ENCODE peak calls at places on chromosomes 16 and 17, in eight cellular contexts. T is HFFc6, G is sigmoid colon, P is cardiac fibroblast, H is AG10803, S is HL-60, X is thoracic aorta, O is coronary artery. R is an unnamed sample.
A peak's percentile ranks its signal among the peaks of the same experiment; 100 is the strongest.

GRCh38 chr16:73176577-73177013 is 128.7 kb upstream of the ZFHX3 start:
- DNase-seq in O (no peak), G (no peak), H (peak; percentile 95), X (no peak), P (peak; percentile 98), S (no peak), T (peak; percentile 92), R (no peak)

GRCh38 chr17:16433514-16433913 is 18.1 kb downstream of the TRPV2 start:
- DNase-seq in P (no peak), X (no peak), T (no peak), G (no peak), S (no peak), H (no peak), O (no peak), R (no peak)

GRCh38 chr16:56041556-56042140 is 149.6 kb upstream of the GNAO1 start:
- DNase-seq in X (no peak), S (peak; percentile 3), G (no peak), P (peak; percentile 2), T (no peak), O (no peak), H (no peak), R (peak; percentile 45)

GRCh38 chr17:64095144-64095882 is 34.6 kb downstream of the ERN1 start:
- DNase-seq in S (no peak), O (no peak), H (no peak), G (no peak), P (no peak), X (no peak), T (no peak), R (no peak)

GRCh38 chr16:88754912-88755744 is 29.9 kb downstream of the PIEZO1 start:
- DNase-seq in G (no peak), H (peak; percentile 60), P (peak; percentile 34), O (no peak), S (peak; percentile 21), X (no peak), T (peak; percentile 82), R (no peak)

GRCh38 chr16:3481696-3482658 is 13.3 kb downstream of the C16orf90 start:
- DNase-seq in S (no peak), O (no peak), P (no peak), X (no peak), G (no peak), T (no peak), H (no peak), R (no peak)

GRCh38 chr16:78737630-78738029 is 638.2 kb downstream of the WWOX start:
- DNase-seq in G (no peak), H (no peak), P (no peak), T (no peak), O (no peak), S (no peak), X (no peak), R (no peak)

GRCh38 chr17:42194133-42194899 is at the start of gene GHDC:
- DNase-seq in O (peak; percentile 85), G (peak; percentile 94), P (peak; percentile 79), S (peak; percentile 92), T (peak; percentile 7), H (peak; percentile 68), X (peak; percentile 56), R (peak; percentile 74)

GRCh38 chr16:23532448-23532847 is 22.2 kb upstream of the GGA2 start:
- DNase-seq in S (no peak), G (no peak), P (no peak), X (no peak), O (no peak), T (no peak), H (no peak), R (no peak)

GRCh38 chr17:3935140-3935542 is 18.9 kb upstream of the P2RX1 start:
- DNase-seq in H (peak; percentile 21), G (no peak), O (no peak), T (peak; percentile 45), P (peak; percentile 78), S (peak; percentile 35), X (no peak), R (peak; percentile 73)

GRCh38 chr17:83105512-83105911 is 26.1 kb downstream of the METRNL start:
- DNase-seq in X (no peak), P (no peak), H (no peak), O (no peak), S (no peak), T (no peak), G (no peak), R (no peak)

GRCh38 chr16:75102595-75102994 is 14.0 kb downstream of the LDHD start:
- DNase-seq in S (no peak), H (no peak), X (no peak), O (no peak), G (no peak), T (no peak), P (no peak), R (no peak)

GRCh38 chr17:42414782-42415409 is 8.2 kb downstream of the CAVIN1 start:
- DNase-seq in S (peak; percentile 79), H (no peak), O (no peak), P (no peak), T (no peak), X (no peak), G (no peak), R (no peak)

GRCh38 chr17:37774508-37774907 is 29.6 kb upstream of the HNF1B start:
- DNase-seq in H (no peak), X (no peak), T (no peak), G (no peak), O (no peak), S (peak; percentile 46), P (no peak), R (no peak)

GRCh38 chr17:37506678-37507077 is 17.0 kb downstream of the DUSP14 start:
- DNase-seq in G (no peak), X (no peak), H (no peak), S (peak; percentile 37), O (no peak), T (peak; percentile 31), P (peak; percentile 32), R (peak; percentile 72)

GRCh38 chr17:64001763-64002529 is 3.8 kb downstream of the PRR29 start:
- DNase-seq in O (no peak), H (peak; percentile 29), X (no peak), G (peak; percentile 84), P (peak; percentile 79), T (no peak), S (no peak), R (no peak)

GRCh38 chr16:88854306-88855111 is 2.2 kb downstream of the GALNS start:
- DNase-seq in H (no peak), O (no peak), S (peak; percentile 51), X (no peak), T (no peak), G (no peak), P (no peak), R (no peak)

GRCh38 chr16:87930456-87930855 is 5.9 kb downstream of the CA5A start:
- DNase-seq in G (no peak), O (no peak), T (no peak), P (no peak), H (no peak), X (no peak), S (no peak), R (peak; percentile 49)

GRCh38 chr17:55734128-55734781 is 11.6 kb upstream of the TMEM100 start:
- DNase-seq in T (no peak), O (no peak), H (no peak), G (no peak), S (no peak), X (no peak), P (peak; percentile 45), R (peak; percentile 52)

GRCh38 chr17:28527859-28528258 is 21.7 kb downstream of the FOXN1 start:
- DNase-seq in T (no peak), G (no peak), O (no peak), P (no peak), S (no peak), X (no peak), H (no peak), R (no peak)

GRCh38 chr16:57574086-57574485 is 31.6 kb downstream of the ADGRG5 start:
- DNase-seq in O (no peak), H (no peak), G (no peak), S (no peak), X (no peak), T (no peak), P (no peak), R (no peak)

GRCh38 chr17:76266244-76266938 is 1.2 kb downstream of the UBALD2 start:
- DNase-seq in G (no peak), O (no peak), H (peak; percentile 47), P (peak; percentile 49), X (no peak), S (peak; percentile 39), T (no peak), R (no peak)

GRCh38 chr16:86775401-86775985 is 197.1 kb downstream of the FOXL1 start:
- DNase-seq in T (no peak), H (peak; percentile 20), O (no peak), S (no peak), G (peak; percentile 47), P (no peak), X (no peak), R (peak; percentile 44)

GRCh38 chr17:28951991-28952975 is 965 bp upstream of the PHF12 start:
- DNase-seq in X (peak; percentile 97), S (peak; percentile 99), H (peak; percentile 99), O (peak; percentile 99), T (peak; percentile 99), G (peak; percentile 99), P (peak; percentile 100), R (peak; percentile 89)

GRCh38 chr17:49576121-49576905 is 642 bp downstream of the NXPH3 start:
- DNase-seq in P (peak; percentile 38), X (no peak), H (peak; percentile 40), T (no peak), S (no peak), G (peak; percentile 89), O (peak; percentile 84), R (peak; percentile 76)

GRCh38 chr16:67173808-67174705 is 3.7 kb downstream of the NOL3 start:
- DNase-seq in S (peak; percentile 77), T (peak; percentile 85), H (peak; percentile 81), O (peak; percentile 96), G (peak; percentile 96), X (peak; percentile 58), P (peak; percentile 76), R (peak; percentile 86)
- TF ChIP-seq CTCF in S (no peak), T (peak; percentile 58), H (peak; percentile 26), O (no peak), G (peak; percentile 33), X (peak; percentile 17), P (peak; percentile 12), R (no peak)

DNA sequence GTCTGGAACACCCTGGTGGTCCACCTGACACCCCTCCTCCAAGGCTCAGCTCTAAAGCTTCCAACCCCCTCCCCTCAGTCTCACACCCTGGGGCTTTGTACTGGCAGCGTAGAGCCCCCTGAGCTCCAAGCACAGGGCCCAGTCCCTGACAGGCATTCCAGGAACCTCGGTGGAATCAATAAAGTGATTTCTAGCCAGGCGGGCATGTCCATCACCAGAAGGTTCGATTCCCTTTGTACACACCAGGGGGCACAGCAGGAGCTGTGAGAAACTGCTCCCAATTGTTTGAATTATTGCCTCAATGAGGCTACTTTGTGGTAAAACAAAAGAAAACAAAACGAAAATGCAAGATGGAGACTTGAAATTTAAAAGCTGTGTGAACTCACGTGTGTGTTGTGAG is 51.8 kb downstream of the SMPD3 start:
- DNase-seq in P (peak; percentile 64), S (peak; percentile 29), T (peak; percentile 51), X (no peak), G (no peak), H (peak; percentile 58), O (no peak), R (no peak)
- TF ChIP-seq CTCF in P (peak; percentile 76), S (peak; percentile 38), T (peak; percentile 87), X (no peak), G (peak; percentile 14), H (peak; percentile 80), O (no peak), R (peak; percentile 60)

GRCh38 chr16:26651884-26652283 is 414.8 kb upstream of the C16orf82 start:
- DNase-seq in S (no peak), T (no peak), X (no peak), H (no peak), P (no peak), G (no peak), O (no peak), R (no peak)
- TF ChIP-seq CTCF in S (no peak), T (no peak), X (no peak), H (no peak), P (no peak), G (no peak), O (no peak), R (no peak)

GRCh38 chr16:81450783-81451491 is 6.3 kb downstream of the CMIP start:
- DNase-seq in P (no peak), O (no peak), X (no peak), T (no peak), S (no peak), H (no peak), G (no peak), R (no peak)
- TF ChIP-seq CTCF in P (no peak), O (no peak), X (no peak), T (peak; percentile 19), S (no peak), H (no peak), G (no peak), R (no peak)

R was measured in glutamatergic neuron.